ENCODE peak calls at places on chromosomes 7 and 10, in five cellular contexts. S, I, T, P and O are unnamed samples.
A peak's percentile ranks its signal among the peaks of the same experiment; 100 is the strongest.

GRCh38 chr7:28180364-28181147 is at the start of gene JAZF1:
- DNase-seq in S (peak; percentile 77), I (peak; percentile 61), T (peak; percentile 56), P (peak; percentile 63), O (peak; percentile 77)

GRCh38 chr10:92238586-92239098 is 52.2 kb downstream of the CPEB3 start:
- DNase-seq in S (no peak), I (no peak), T (no peak), P (no peak), O (peak; percentile 59)

GRCh38 chr7:26375604-26376207 is 84.0 kb downstream of the SNX10 start:
- DNase-seq in S (no peak), I (no peak), T (no peak), P (no peak), O (no peak)

GRCh38 chr7:25569765-25570164 is 341.5 kb upstream of the NPVF start:
- DNase-seq in S (no peak), I (no peak), T (no peak), P (no peak), O (no peak)

GRCh38 chr10:5873515-5873995 is 16.1 kb downstream of the ANKRD16 start:
- DNase-seq in S (peak; percentile 69), I (peak; percentile 82), T (peak; percentile 39), P (peak; percentile 45), O (peak; percentile 65)

GRCh38 chr10:61475449-61475873 is 22.3 kb upstream of the TMEM26 start:
- DNase-seq in S (no peak), I (no peak), T (no peak), P (no peak), O (no peak)

GRCh38 chr10:51389415-51390342 is 309.7 kb downstream of the CSTF2T start:
- DNase-seq in S (peak; percentile 50), I (peak; percentile 75), T (peak; percentile 14), P (peak; percentile 36), O (no peak)

GRCh38 chr10:75726522-75727493 is 295.4 kb downstream of the LRMDA start:
- DNase-seq in S (no peak), I (no peak), T (no peak), P (no peak), O (no peak)

GRCh38 chr7:29483219-29484104 is 80.2 kb upstream of the PRR15 start:
- DNase-seq in S (no peak), I (no peak), T (no peak), P (peak; percentile 32), O (peak; percentile 36)

GRCh38 chr10:79260803-79261740 is 86.2 kb upstream of the PPIF start:
- DNase-seq in S (peak; percentile 47), I (no peak), T (peak; percentile 29), P (no peak), O (peak; percentile 70)

GRCh38 chr7:32905175-32905662 is 13.7 kb upstream of the KBTBD2 start:
- DNase-seq in S (no peak), I (no peak), T (no peak), P (no peak), O (peak; percentile 33)

GRCh38 chr7:91772100-91772794 is 108.3 kb downstream of the MTERF1 start:
- DNase-seq in S (no peak), I (no peak), T (no peak), P (no peak), O (no peak)

GRCh38 chr10:91883549-91884542 is 25.4 kb downstream of the FGFBP3 start:
- DNase-seq in S (peak; percentile 21), I (no peak), T (no peak), P (peak; percentile 27), O (peak; percentile 51)

GRCh38 chr7:147911224-147911623 is 679.3 kb upstream of the C7orf33 start:
- DNase-seq in S (no peak), I (no peak), T (no peak), P (no peak), O (no peak)

GRCh38 chr10:132122097-132122861 is 56.5 kb downstream of the JAKMIP3 start:
- DNase-seq in S (no peak), I (no peak), T (no peak), P (no peak), O (no peak)

GRCh38 chr7:42065015-42065414 is 172.0 kb downstream of the GLI3 start:
- DNase-seq in S (no peak), I (no peak), T (no peak), P (no peak), O (no peak)

GRCh38 chr10:24589265-24589664 is 134.4 kb downstream of the ARHGAP21 start:
- DNase-seq in S (no peak), I (no peak), T (no peak), P (no peak), O (no peak)

GRCh38 chr10:7389346-7389745 is 21.5 kb downstream of the SFMBT2 start:
- DNase-seq in S (no peak), I (no peak), T (no peak), P (no peak), O (no peak)

GRCh38 chr10:109456566-109457361 is 466.5 kb downstream of the XPNPEP1 start:
- DNase-seq in S (peak; percentile 58), I (peak; percentile 14), T (peak; percentile 23), P (no peak), O (no peak)

GRCh38 chr10:44261710-44262455 is 123.0 kb downstream of the CXCL12 start:
- DNase-seq in S (no peak), I (peak; percentile 32), T (no peak), P (no peak), O (peak; percentile 66)

DNA sequence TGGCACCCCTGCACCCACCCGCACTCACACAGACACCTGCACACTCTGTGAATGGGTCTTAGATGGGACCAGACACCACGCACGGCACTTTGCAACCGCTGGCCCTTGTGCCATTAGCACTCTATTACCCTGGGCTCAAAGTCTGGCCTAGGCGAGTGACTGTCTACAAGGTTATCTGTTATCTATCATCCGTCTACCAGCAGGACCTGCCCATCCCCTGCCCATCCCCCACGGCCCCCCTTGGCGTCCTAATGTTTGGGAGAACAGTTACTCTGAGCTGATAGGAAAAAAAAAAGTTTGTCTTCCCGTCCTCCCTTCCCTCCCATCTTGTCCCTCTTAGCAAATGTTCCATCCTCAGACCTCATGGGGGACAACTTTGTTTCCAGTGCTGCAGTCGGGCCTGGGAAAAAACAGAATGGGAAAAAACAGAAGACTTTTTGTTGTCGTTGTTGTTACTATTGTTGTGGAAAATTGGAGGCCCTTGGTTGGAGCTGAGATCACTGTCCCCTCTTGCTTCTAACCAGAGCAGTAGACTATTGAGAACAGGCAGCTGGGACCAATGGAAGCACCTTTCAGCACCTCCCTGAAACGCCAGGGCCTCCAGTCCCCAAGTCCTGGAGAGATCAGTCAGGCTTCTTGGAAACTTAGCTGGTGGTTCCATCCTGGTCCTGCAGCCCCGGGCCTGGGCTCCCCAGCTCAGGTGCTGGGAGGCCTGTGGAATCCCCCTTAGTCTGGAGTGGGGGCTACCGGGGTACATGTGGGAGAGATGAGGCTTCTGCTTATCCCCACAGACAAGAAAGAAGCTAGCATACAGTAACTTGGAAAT is 12.2 kb downstream of the UNCX start:
- DNase-seq in S (no peak), I (no peak), T (no peak), P (no peak), O (no peak)
- TF ChIP-seq CTCF in S (no peak), I (no peak), T (no peak), P (no peak), O (no peak)

GRCh38 chr7:141587304-141587703 is 36.1 kb downstream of the AGK start:
- DNase-seq in S (no peak), I (no peak), T (no peak), P (no peak), O (no peak)
- TF ChIP-seq CTCF in S (no peak), I (no peak), T (no peak), P (no peak), O (no peak)

GRCh38 chr7:90211391-90212148 is at the start of gene STEAP2:
- DNase-seq in S (peak; percentile 93), I (peak; percentile 73), T (peak; percentile 87), P (peak; percentile 88), O (peak; percentile 94)
- TF ChIP-seq CTCF in S (peak; percentile 60), I (peak; percentile 45), T (peak; percentile 73), P (peak; percentile 73), O (peak; percentile 86)

GRCh38 chr7:17495655-17496396 is 197.4 kb downstream of the AHR start:
- DNase-seq in S (no peak), I (no peak), T (no peak), P (no peak), O (no peak)

GRCh38 chr7:17498230-17498629 is 199.8 kb downstream of the AHR start:
- DNase-seq in S (no peak), I (no peak), T (no peak), P (no peak), O (no peak)

GRCh38 chr7:17500718-17501117 is 202.3 kb downstream of the AHR start:
- DNase-seq in S (no peak), I (no peak), T (no peak), P (no peak), O (no peak)

GRCh38 chr7:17497136-17497535 is 198.7 kb downstream of the AHR start:
- DNase-seq in S (no peak), I (no peak), T (no peak), P (no peak), O (no peak)

DNA sequence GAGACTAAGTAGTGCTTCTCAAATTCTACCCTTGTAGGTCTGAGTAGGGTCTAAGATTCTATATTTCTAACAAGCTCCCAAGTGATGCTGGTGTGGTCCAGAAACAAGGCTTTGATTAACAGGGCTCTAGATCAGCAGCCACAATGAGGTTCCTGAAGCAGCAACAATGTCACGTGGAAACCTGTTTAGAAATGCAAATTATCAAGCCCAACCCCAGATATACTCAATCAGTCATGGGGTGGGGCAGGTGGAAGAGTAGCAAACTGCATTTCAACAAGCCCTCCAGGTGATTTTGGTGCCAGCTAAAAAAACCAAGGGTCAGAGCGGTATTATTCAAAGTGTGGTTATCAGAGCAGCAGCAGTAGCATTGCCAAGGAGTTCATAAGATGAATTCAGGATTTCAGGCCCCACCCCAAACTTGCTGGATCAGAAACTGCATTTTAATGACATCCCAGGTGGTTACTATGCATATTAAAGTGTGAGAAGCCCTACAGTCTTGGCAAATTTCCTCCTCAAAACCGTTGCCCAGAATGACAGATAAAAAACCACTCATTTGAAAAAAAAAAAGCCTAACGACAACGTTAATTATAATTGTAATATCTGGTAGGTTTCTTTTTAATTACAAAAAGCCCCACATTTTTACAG is 199.2 kb downstream of the AHR start:
- DNase-seq in S (no peak), I (no peak), T (no peak), P (no peak), O (no peak)
- TF ChIP-seq CTCF in S (no peak), I (no peak), T (no peak), P (no peak), O (no peak)

GRCh38 chr10:22810643-22811254 is 96.4 kb upstream of the PIP4K2A start:
- DNase-seq in S (no peak), I (no peak), T (no peak), P (no peak), O (no peak)

GRCh38 chr10:22803201-22803895 is 89.0 kb upstream of the PIP4K2A start:
- DNase-seq in S (no peak), I (no peak), T (no peak), P (no peak), O (no peak)

GRCh38 chr10:22807238-22807637 is 92.9 kb upstream of the PIP4K2A start:
- DNase-seq in S (no peak), I (no peak), T (no peak), P (no peak), O (no peak)

GRCh38 chr10:22801759-22802158 is 87.4 kb upstream of the PIP4K2A start:
- DNase-seq in S (no peak), I (no peak), T (no peak), P (no peak), O (no peak)

DNA sequence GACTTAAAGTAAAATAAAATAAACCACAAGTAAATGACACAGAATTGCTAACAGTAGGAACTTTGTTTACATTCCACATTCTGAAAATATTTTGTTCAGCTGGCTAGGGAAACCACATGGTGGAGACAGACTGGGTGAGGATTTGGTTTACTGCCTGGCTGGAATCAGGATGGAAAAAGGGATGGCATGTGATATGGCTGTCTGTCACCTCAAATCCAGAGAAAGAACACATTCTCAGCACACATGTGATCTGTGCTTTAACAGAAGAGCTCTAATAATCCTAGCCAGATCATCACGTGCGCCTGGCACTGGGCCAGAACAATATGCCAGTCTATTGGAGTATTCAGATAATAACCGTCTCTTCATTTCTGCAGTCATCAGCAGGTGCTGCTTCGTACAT is 90.9 kb upstream of the PIP4K2A start:
- DNase-seq in S (no peak), I (no peak), T (no peak), P (no peak), O (no peak)
- TF ChIP-seq CTCF in S (no peak), I (no peak), T (no peak), P (peak; percentile 26), O (no peak)